ENCODE peak calls at places on chromosomes 11 and 22, in nine cellular contexts. D, Z, X, A, M, N, F, C and V are unnamed samples.

GRCh38 chr11:48036011-48036410 is 55.7 kb downstream of the PTPRJ start:
- DNase-seq in M (no peak), D (no peak), N (no peak), A (no peak), C (no peak), Z (no peak), X (no peak), F (no peak), V (no peak)

GRCh38 chr11:131691558-131692041 is 321.2 kb downstream of the NTM start:
- DNase-seq in C (no peak), Z (peak), X (no peak), F (peak), N (no peak), D (no peak), A (no peak), M (no peak), V (no peak)

GRCh38 chr11:117387992-117388765 is 60.5 kb downstream of the CEP164 start:
- DNase-seq in A (no peak), Z (no peak), N (no peak), C (no peak), D (no peak), M (no peak), F (no peak), X (no peak), V (peak)

GRCh38 chr11:125773516-125773915 is 5.1 kb downstream of the PATE2 start:
- DNase-seq in M (no peak), Z (no peak), N (no peak), X (no peak), D (no peak), C (no peak), F (no peak), A (no peak), V (no peak)

GRCh38 chr11:119608201-119608600 is 120.8 kb downstream of the NECTIN1 start:
- DNase-seq in F (no peak), Z (no peak), A (no peak), M (no peak), D (no peak), X (no peak), N (no peak), C (no peak), V (no peak)

GRCh38 chr11:47485112-47485511 is 36.2 kb upstream of the RAPSN start:
- DNase-seq in N (no peak), Z (no peak), M (no peak), F (no peak), C (peak), D (no peak), X (no peak), A (no peak), V (no peak)

GRCh38 chr22:33108037-33108436 is 49.9 kb upstream of the SYN3 start:
- DNase-seq in Z (no peak), C (no peak), D (no peak), A (no peak), X (no peak), M (no peak), F (no peak), N (no peak), V (no peak)

GRCh38 chr11:45374632-45375031 is 88.5 kb upstream of the SYT13 start:
- DNase-seq in F (no peak), Z (no peak), A (no peak), X (no peak), D (no peak), M (no peak), N (no peak), C (no peak), V (no peak)

GRCh38 chr11:46315783-46316563 is 31.3 kb upstream of the DGKZ start:
- DNase-seq in Z (no peak), A (no peak), X (no peak), D (peak), M (no peak), F (no peak), N (no peak), C (no peak), V (no peak)

DNA sequence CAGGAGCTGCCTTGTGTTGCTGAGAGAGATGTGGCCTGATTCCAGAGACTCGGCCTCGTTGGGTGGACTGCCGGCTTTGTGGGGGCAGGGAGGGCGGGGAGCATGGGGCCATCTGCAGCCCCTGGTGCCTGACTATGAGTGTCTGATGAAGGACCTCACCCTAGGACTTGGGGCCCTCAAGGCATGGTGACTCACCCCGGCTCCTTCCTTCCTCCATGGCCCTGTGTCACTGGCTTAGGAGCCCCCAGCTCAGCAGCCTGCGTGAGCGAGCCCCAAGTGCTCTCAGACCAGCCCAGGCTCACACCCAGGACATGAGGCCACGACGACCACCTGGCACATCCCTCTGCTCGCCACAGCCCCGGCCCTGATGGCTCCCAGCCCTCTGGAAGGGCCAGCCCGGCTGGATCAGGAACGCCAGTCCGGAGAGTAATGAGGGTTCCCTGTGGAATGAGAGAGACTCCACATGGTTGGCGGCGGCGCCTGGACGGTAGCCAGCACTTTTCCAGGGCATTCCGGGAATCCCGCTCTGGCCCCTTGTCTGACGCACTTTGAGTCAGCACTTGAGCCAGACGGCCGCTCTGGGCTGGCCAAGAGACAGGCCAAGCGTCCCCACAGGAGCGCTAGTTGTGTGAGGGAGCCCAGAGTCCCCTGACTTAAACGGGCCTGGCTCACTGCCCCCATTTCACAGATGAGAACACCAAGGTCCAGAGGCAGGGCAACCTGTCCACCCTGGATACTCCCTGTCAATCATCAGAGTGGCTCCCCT is 50.6 kb upstream of the SHISAL1 start:
- DNase-seq in Z (peak), A (peak), N (peak), D (peak), C (peak), F (no peak), X (peak), M (peak), V (peak)
- H3K4me3 ChIP-seq in Z (peak), A (no peak), N (no peak), D (no peak), C (no peak), F (no peak), X (no peak), M (no peak), V (no peak)

GRCh38 chr22:35046744-35047462 is 19.1 kb upstream of the ISX start:
- DNase-seq in A (no peak), D (no peak), M (no peak), Z (no peak), F (no peak), X (no peak), C (no peak), N (no peak), V (no peak)
- TF ChIP-seq CTCF in A (no peak), D (no peak), M (no peak), Z (no peak), F (no peak), X (no peak), C (no peak), N (no peak), V (no peak)

DNA sequence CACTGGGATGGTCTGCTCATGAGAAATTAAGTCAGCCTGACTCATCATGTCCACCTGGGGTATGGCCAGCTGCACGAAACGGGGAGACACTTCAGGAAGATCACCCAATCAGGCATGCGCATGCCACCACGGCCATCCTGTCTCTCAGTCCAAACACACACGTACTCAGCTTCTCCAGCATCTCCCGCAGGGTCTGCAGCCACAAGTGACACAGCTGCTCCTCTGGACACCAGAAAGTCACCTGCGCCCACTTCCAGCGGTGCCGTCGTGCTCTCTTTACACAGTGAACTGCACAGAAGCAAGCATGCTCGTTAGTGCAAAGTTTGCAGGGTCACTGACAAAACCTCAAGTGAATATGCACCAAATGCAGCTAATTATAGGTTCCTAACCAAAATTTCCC is 18.1 kb downstream of the CERK start:
- DNase-seq in M (no peak), N (no peak), Z (no peak), A (no peak), D (no peak), X (no peak), F (no peak), C (no peak), V (no peak)
- TF ChIP-seq EP300 in M (no peak), N (no peak), Z (no peak), A (no peak), D (no peak), X (no peak), F (no peak), C (no peak), V (no peak)

GRCh38 chr11:20048707-20049106 is 111.6 kb downstream of the DBX1 start:
- DNase-seq in X (no peak), Z (no peak), D (no peak), C (no peak), A (no peak), M (no peak), F (no peak), N (no peak), V (no peak)
- H3K4me3 ChIP-seq in X (no peak), Z (no peak), D (no peak), C (no peak), A (no peak), M (no peak), F (no peak), N (no peak), V (no peak)

GRCh38 chr11:65822760-65823528 is 10.8 kb upstream of the SNX32 start:
- DNase-seq in N (peak), D (peak), C (no peak), A (no peak), M (no peak), X (no peak), F (no peak), Z (no peak), V (no peak)

GRCh38 chr11:65817312-65817814 is 16.4 kb upstream of the SNX32 start:
- DNase-seq in A (no peak), Z (no peak), F (no peak), C (no peak), M (no peak), N (no peak), X (no peak), D (no peak), V (no peak)

GRCh38 chr11:65817815-65818680 is 15.7 kb upstream of the SNX32 start:
- DNase-seq in M (peak), D (peak), Z (peak), C (peak), N (peak), F (peak), A (peak), X (peak), V (peak)

DNA sequence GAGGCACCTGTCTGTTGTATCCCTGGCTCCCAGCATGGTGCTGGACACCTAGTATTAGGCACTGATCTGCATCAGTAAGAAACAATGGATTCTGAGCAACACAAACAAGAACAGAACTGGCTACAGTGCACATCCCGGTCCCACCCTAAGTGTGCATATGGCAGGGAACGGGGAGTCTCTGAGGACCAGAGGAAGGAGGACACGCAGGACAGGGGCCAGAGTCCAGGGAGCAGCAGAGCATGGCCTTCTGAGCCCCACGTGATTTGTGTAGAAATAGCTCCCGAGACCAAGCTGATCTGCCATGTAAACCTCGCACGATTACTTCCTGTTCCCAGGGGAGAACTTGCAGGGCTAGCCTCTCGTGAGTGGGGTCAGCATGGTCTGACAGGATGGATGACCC is 12.7 kb upstream of the SNX32 start:
- DNase-seq in F (no peak), N (peak), M (peak), A (no peak), Z (no peak), D (no peak), X (no peak), C (no peak), V (no peak)
- TF ChIP-seq CTCF in F (no peak), N (no peak), M (no peak), A (no peak), Z (no peak), D (no peak), X (no peak), C (no peak), V (no peak)